ENCODE peak calls at places on chromosomes 11 and 22, in five cellular contexts. One of them, this sample, is unnamed.
A peak's percentile ranks its signal among the peaks of the same experiment; 100 is the strongest.

GRCh38 chr11:94544832-94545640 is 1.3 kb downstream of the FUT4 start:
- DNase-seq in CD8-positive, alpha-beta memory T cell: no peak
- DNase-seq in left lung: no peak
- DNase-seq in endodermal cell: peak; percentile 79
- DNase-seq in IMR-90: no peak
- DNase-seq in this sample: peak; percentile 54

GRCh38 chr11:32723332-32723731 is 71.1 kb downstream of the CCDC73 start:
- DNase-seq in CD8-positive, alpha-beta memory T cell: no peak
- DNase-seq in left lung: no peak
- DNase-seq in endodermal cell: no peak
- DNase-seq in IMR-90: no peak
- DNase-seq in this sample: no peak

GRCh38 chr11:48109046-48109666 is 107.5 kb upstream of the OR4B1 start:
- DNase-seq in CD8-positive, alpha-beta memory T cell: peak; percentile 24
- DNase-seq in left lung: no peak
- DNase-seq in endodermal cell: no peak
- DNase-seq in IMR-90: peak; percentile 63
- DNase-seq in this sample: no peak

GRCh38 chr11:12089041-12089440 is 21.3 kb upstream of the MICAL2 start:
- DNase-seq in CD8-positive, alpha-beta memory T cell: no peak
- DNase-seq in left lung: no peak
- DNase-seq in endodermal cell: no peak
- DNase-seq in IMR-90: no peak
- DNase-seq in this sample: no peak

GRCh38 chr11:111834432-111835163 is 36.8 kb downstream of the ALG9 start:
- DNase-seq in CD8-positive, alpha-beta memory T cell: no peak
- DNase-seq in left lung: no peak
- DNase-seq in endodermal cell: no peak
- DNase-seq in IMR-90: no peak
- DNase-seq in this sample: no peak

GRCh38 chr11:128474036-128474874 is 113.1 kb downstream of the ETS1 start:
- DNase-seq in CD8-positive, alpha-beta memory T cell: no peak
- DNase-seq in left lung: no peak
- DNase-seq in endodermal cell: no peak
- DNase-seq in IMR-90: no peak
- DNase-seq in this sample: no peak

GRCh38 chr11:76781861-76782500 is 1.2 kb upstream of the TSKU start:
- DNase-seq in CD8-positive, alpha-beta memory T cell: no peak
- DNase-seq in left lung: no peak
- DNase-seq in endodermal cell: no peak
- DNase-seq in IMR-90: no peak
- DNase-seq in this sample: no peak

GRCh38 chr11:82865841-82866240 is 34.4 kb downstream of the PRCP start:
- DNase-seq in CD8-positive, alpha-beta memory T cell: no peak
- DNase-seq in left lung: no peak
- DNase-seq in endodermal cell: no peak
- DNase-seq in IMR-90: peak; percentile 31
- DNase-seq in this sample: no peak

GRCh38 chr22:37657590-37658132 is 862 bp upstream of the PDXP start:
- DNase-seq in CD8-positive, alpha-beta memory T cell: no peak
- DNase-seq in left lung: no peak
- DNase-seq in endodermal cell: no peak
- DNase-seq in IMR-90: peak; percentile 7
- DNase-seq in this sample: no peak

GRCh38 chr22:39236321-39237275 is 8.2 kb downstream of the PDGFB start:
- DNase-seq in CD8-positive, alpha-beta memory T cell: peak; percentile 78
- DNase-seq in left lung: peak; percentile 54
- DNase-seq in endodermal cell: no peak
- DNase-seq in IMR-90: no peak
- DNase-seq in this sample: no peak

GRCh38 chr11:75816561-75817239 is 1.7 kb downstream of the UVRAG start:
- DNase-seq in CD8-positive, alpha-beta memory T cell: no peak
- DNase-seq in left lung: no peak
- DNase-seq in endodermal cell: no peak
- DNase-seq in IMR-90: no peak
- DNase-seq in this sample: no peak

GRCh38 chr11:766941-767210 is 10.4 kb downstream of the GATD1 start:
- DNase-seq in CD8-positive, alpha-beta memory T cell: no peak
- DNase-seq in left lung: no peak
- DNase-seq in endodermal cell: no peak
- DNase-seq in IMR-90: no peak
- DNase-seq in this sample: no peak

GRCh38 chr11:88354909-88355308 is 17.4 kb upstream of the CTSC start:
- DNase-seq in CD8-positive, alpha-beta memory T cell: no peak
- DNase-seq in left lung: no peak
- DNase-seq in endodermal cell: no peak
- DNase-seq in IMR-90: no peak
- DNase-seq in this sample: no peak

GRCh38 chr22:49664891-49665290 is 162.8 kb downstream of the BRD1 start:
- DNase-seq in CD8-positive, alpha-beta memory T cell: no peak
- DNase-seq in left lung: no peak
- DNase-seq in endodermal cell: peak; percentile 30
- DNase-seq in IMR-90: no peak
- DNase-seq in this sample: peak; percentile 14

GRCh38 chr22:42997577-42997976 is 17.4 kb downstream of the PACSIN2 start:
- DNase-seq in CD8-positive, alpha-beta memory T cell: no peak
- DNase-seq in left lung: no peak
- DNase-seq in endodermal cell: no peak
- DNase-seq in IMR-90: no peak
- DNase-seq in this sample: no peak

GRCh38 chr22:37480387-37481346 is 5.5 kb downstream of the MFNG start:
- DNase-seq in CD8-positive, alpha-beta memory T cell: no peak
- DNase-seq in left lung: no peak
- DNase-seq in endodermal cell: no peak
- DNase-seq in IMR-90: no peak
- DNase-seq in this sample: no peak

GRCh38 chr22:30309981-30310672 is 16.6 kb downstream of the TBC1D10A start:
- DNase-seq in CD8-positive, alpha-beta memory T cell: peak; percentile 53
- DNase-seq in left lung: peak; percentile 69
- DNase-seq in endodermal cell: no peak
- DNase-seq in IMR-90: peak; percentile 72
- DNase-seq in this sample: no peak

GRCh38 chr11:15911377-15912044 is 444.8 kb downstream of the SOX6 start:
- DNase-seq in CD8-positive, alpha-beta memory T cell: no peak
- DNase-seq in left lung: no peak
- DNase-seq in endodermal cell: peak; percentile 47
- DNase-seq in IMR-90: peak; percentile 74
- DNase-seq in this sample: no peak

GRCh38 chr22:23685205-23685784 is 5.5 kb upstream of the RGL4 start:
- DNase-seq in CD8-positive, alpha-beta memory T cell: no peak
- DNase-seq in left lung: no peak
- DNase-seq in endodermal cell: no peak
- DNase-seq in IMR-90: peak; percentile 33
- DNase-seq in this sample: no peak

GRCh38 chr11:3201677-3202181 is 16.9 kb downstream of the MRGPRG start:
- DNase-seq in CD8-positive, alpha-beta memory T cell: no peak
- DNase-seq in left lung: peak; percentile 26
- DNase-seq in endodermal cell: peak; percentile 40
- DNase-seq in IMR-90: no peak
- DNase-seq in this sample: no peak

GRCh38 chr22:43397766-43398165 is 14.0 kb upstream of the MPPED1 start:
- DNase-seq in CD8-positive, alpha-beta memory T cell: no peak
- DNase-seq in left lung: no peak
- DNase-seq in endodermal cell: no peak
- DNase-seq in IMR-90: no peak
- DNase-seq in this sample: no peak

GRCh38 chr22:44461614-44462013 is 36.4 kb downstream of the RTL6 start:
- DNase-seq in CD8-positive, alpha-beta memory T cell: no peak
- DNase-seq in left lung: no peak
- DNase-seq in endodermal cell: no peak
- DNase-seq in IMR-90: no peak
- DNase-seq in this sample: no peak

GRCh38 chr11:77789731-77790476 is 30.6 kb downstream of the RSF1 start:
- DNase-seq in CD8-positive, alpha-beta memory T cell: no peak
- DNase-seq in left lung: no peak
- DNase-seq in endodermal cell: peak; percentile 69
- DNase-seq in IMR-90: no peak
- DNase-seq in this sample: no peak

GRCh38 chr11:46064221-46064620 is 57.0 kb downstream of the PHF21A start:
- DNase-seq in CD8-positive, alpha-beta memory T cell: no peak
- DNase-seq in left lung: no peak
- DNase-seq in endodermal cell: no peak
- DNase-seq in IMR-90: peak; percentile 64
- DNase-seq in this sample: no peak
- H3K36me3 ChIP-seq in CD8-positive, alpha-beta memory T cell: no peaks in the 10 kb centered on the region
- H3K36me3 ChIP-seq in left lung: no peaks in the 10 kb centered on the region
- H3K36me3 ChIP-seq in endodermal cell: no peaks in the 10 kb centered on the region
- H3K36me3 ChIP-seq in IMR-90: peaks cover 7% of the 10 kb centered on the region
- H3K36me3 ChIP-seq in this sample: no peaks in the 10 kb centered on the region

GRCh38 chr22:17100621-17101020 is 15.8 kb downstream of the IL17RA start:
- DNase-seq in CD8-positive, alpha-beta memory T cell: no peak
- DNase-seq in left lung: peak; percentile 40
- DNase-seq in endodermal cell: no peak
- DNase-seq in IMR-90: no peak
- DNase-seq in this sample: no peak
- H3K27ac ChIP-seq in CD8-positive, alpha-beta memory T cell: no peak overlapping the region
- H3K27ac ChIP-seq in left lung: peak overlapping the region; percentile 85
- H3K27ac ChIP-seq in endodermal cell: no peak overlapping the region
- H3K27ac ChIP-seq in IMR-90: no peak overlapping the region
- H3K27ac ChIP-seq in this sample: no peak overlapping the region

DNA sequence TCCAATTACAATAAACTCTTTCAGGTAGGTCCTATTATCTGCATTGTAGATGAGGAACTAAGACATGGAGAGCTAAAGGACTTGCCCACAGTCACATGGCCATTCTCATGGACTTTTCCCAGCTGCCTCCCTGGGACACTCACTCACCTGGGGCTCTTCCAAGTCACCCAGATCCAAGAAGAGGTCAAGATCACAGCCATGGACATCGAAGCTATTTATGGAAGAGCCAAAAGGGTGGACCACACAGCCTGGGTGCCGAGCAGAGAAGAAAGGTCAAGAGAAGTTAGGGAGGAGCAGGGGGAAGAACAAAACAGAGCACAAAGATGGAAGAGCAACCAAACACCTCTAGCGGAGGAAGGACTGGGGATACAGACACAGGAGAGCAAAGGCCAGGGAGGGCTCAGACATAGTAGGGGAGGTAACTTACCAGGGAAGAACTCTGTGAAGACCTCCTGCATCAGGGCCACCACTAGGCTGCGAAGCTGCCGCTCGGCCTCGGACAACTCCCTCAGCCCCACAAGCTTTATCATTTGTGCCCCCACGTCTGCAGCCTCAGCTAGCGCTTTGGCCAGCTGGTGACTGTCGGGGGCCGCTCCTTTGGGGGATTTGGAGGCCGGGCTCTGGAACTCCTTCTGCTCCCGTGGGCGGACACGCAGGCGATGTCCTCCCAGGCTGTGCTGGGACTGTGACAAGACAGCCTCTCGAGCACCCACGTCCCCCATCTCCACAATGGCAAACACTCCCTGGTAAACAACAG is 7.4 kb upstream of the EEF1G start:
- DNase-seq in CD8-positive, alpha-beta memory T cell: no peak
- DNase-seq in left lung: no peak
- DNase-seq in endodermal cell: no peak
- DNase-seq in IMR-90: no peak
- DNase-seq in this sample: no peak
- H3K36me3 ChIP-seq in CD8-positive, alpha-beta memory T cell: peaks cover 41% of the 10 kb centered on the region
- H3K36me3 ChIP-seq in left lung: no peaks in the 10 kb centered on the region
- H3K36me3 ChIP-seq in endodermal cell: peaks cover 48% of the 10 kb centered on the region
- H3K36me3 ChIP-seq in IMR-90: peaks cover 37% of the 10 kb centered on the region
- H3K36me3 ChIP-seq in this sample: peaks cover 50% of the 10 kb centered on the region

GRCh38 chr11:2095542-2095941 is 43.6 kb downstream of the IGF2 start:
- DNase-seq in CD8-positive, alpha-beta memory T cell: no peak
- DNase-seq in left lung: no peak
- DNase-seq in endodermal cell: no peak
- DNase-seq in IMR-90: no peak
- DNase-seq in this sample: peak; percentile 28
- H3K27ac ChIP-seq in CD8-positive, alpha-beta memory T cell: no peak overlapping the region
- H3K27ac ChIP-seq in left lung: no peak overlapping the region
- H3K27ac ChIP-seq in endodermal cell: no peak overlapping the region
- H3K27ac ChIP-seq in IMR-90: peak overlapping the region; percentile 72
- H3K27ac ChIP-seq in this sample: no peak overlapping the region

DNA sequence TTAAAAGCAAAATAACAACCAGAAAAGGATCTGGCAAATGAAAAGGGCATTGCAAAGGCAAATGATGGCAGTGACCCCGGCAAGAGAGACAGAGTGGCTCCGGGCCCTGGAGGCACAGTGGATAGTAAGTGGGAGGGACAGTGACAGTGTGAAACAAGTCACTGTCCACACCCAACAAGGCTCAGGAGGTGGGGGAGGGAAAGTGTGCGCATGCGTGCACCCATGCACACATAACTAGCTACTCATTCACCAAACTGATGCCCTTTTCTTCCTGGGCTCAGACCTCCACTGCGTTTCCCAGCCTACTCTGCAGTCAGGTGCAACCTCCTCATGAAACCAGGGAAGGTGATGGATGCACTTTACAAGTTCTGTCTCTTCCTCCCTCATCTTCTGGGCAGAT is 108.4 kb downstream of the SHANK2 start:
- DNase-seq in CD8-positive, alpha-beta memory T cell: no peak
- DNase-seq in left lung: no peak
- DNase-seq in endodermal cell: no peak
- DNase-seq in IMR-90: no peak
- DNase-seq in this sample: no peak
- H3K36me3 ChIP-seq in CD8-positive, alpha-beta memory T cell: no peaks in the 10 kb centered on the region
- H3K36me3 ChIP-seq in left lung: no peaks in the 10 kb centered on the region
- H3K36me3 ChIP-seq in endodermal cell: no peaks in the 10 kb centered on the region
- H3K36me3 ChIP-seq in IMR-90: peaks cover 2% of the 10 kb centered on the region
- H3K36me3 ChIP-seq in this sample: no peaks in the 10 kb centered on the region

GRCh38 chr22:27814993-27815392 is 13.4 kb upstream of the MN1 start:
- DNase-seq in CD8-positive, alpha-beta memory T cell: no peak
- DNase-seq in left lung: no peak
- DNase-seq in endodermal cell: no peak
- DNase-seq in IMR-90: no peak
- DNase-seq in this sample: no peak

GRCh38 chr22:27815826-27816530 is 14.4 kb upstream of the MN1 start:
- DNase-seq in CD8-positive, alpha-beta memory T cell: no peak
- DNase-seq in left lung: no peak
- DNase-seq in endodermal cell: no peak
- DNase-seq in IMR-90: no peak
- DNase-seq in this sample: no peak

GRCh38 chr22:27820896-27821866 is 19.6 kb upstream of the MN1 start:
- DNase-seq in CD8-positive, alpha-beta memory T cell: no peak
- DNase-seq in left lung: no peak
- DNase-seq in endodermal cell: no peak
- DNase-seq in IMR-90: no peak
- DNase-seq in this sample: no peak

GRCh38 chr22:27811778-27812177 is 10.2 kb upstream of the MN1 start:
- DNase-seq in CD8-positive, alpha-beta memory T cell: no peak
- DNase-seq in left lung: no peak
- DNase-seq in endodermal cell: no peak
- DNase-seq in IMR-90: no peak
- DNase-seq in this sample: no peak

GRCh38 chr22:27816552-27816951 is 15.0 kb upstream of the MN1 start:
- DNase-seq in CD8-positive, alpha-beta memory T cell: no peak
- DNase-seq in left lung: no peak
- DNase-seq in endodermal cell: no peak
- DNase-seq in IMR-90: no peak
- DNase-seq in this sample: no peak
- H3K27ac ChIP-seq in CD8-positive, alpha-beta memory T cell: no peak overlapping the region
- H3K27ac ChIP-seq in left lung: no peak overlapping the region
- H3K27ac ChIP-seq in endodermal cell: no peak overlapping the region
- H3K27ac ChIP-seq in IMR-90: no peak overlapping the region
- H3K27ac ChIP-seq in this sample: no peak overlapping the region

GRCh38 chr11:117152066-117152465 is 8.0 kb downstream of the PAFAH1B2 start:
- DNase-seq in CD8-positive, alpha-beta memory T cell: no peak
- DNase-seq in left lung: no peak
- DNase-seq in endodermal cell: no peak
- DNase-seq in IMR-90: no peak
- DNase-seq in this sample: no peak
- H3K36me3 ChIP-seq in CD8-positive, alpha-beta memory T cell: peaks cover 16% of the 10 kb centered on the region
- H3K36me3 ChIP-seq in left lung: no peaks in the 10 kb centered on the region
- H3K36me3 ChIP-seq in endodermal cell: peaks cover 75% of the 10 kb centered on the region
- H3K36me3 ChIP-seq in IMR-90: peaks cover 30% of the 10 kb centered on the region
- H3K36me3 ChIP-seq in this sample: peaks cover 79% of the 10 kb centered on the region

This sample was measured in RWPE2.